ENCODE peak calls at places on chromosomes 2 and 18, in six cellular contexts. One of them, this sample, is unnamed.

GRCh38 chr2:110818767-110819481 is 86.6 kb downstream of the ACOXL start:
- DNase-seq in T-helper 2 cell: no peak
- DNase-seq in tibial artery: no peak
- DNase-seq in NCI-H187: no peak
- DNase-seq in NCI-H1105 treated with DMSO at 0.1 percent for 48 hours: no peak
- DNase-seq in AG09309: no peak
- DNase-seq in this sample: no peak

GRCh38 chr2:136386046-136386445 is 268.1 kb upstream of the CXCR4 start:
- DNase-seq in NCI-H1105 treated with DMSO at 0.1 percent for 48 hours: no peak
- DNase-seq in NCI-H187: no peak
- DNase-seq in T-helper 2 cell: no peak
- DNase-seq in tibial artery: no peak
- DNase-seq in AG09309: no peak
- DNase-seq in this sample: no peak

GRCh38 chr2:197498937-197499593 is 575 bp downstream of the HSPD1 start:
- DNase-seq in NCI-H187: no peak
- DNase-seq in AG09309: no peak
- DNase-seq in tibial artery: peak; percentile 77
- DNase-seq in T-helper 2 cell: peak; percentile 69
- DNase-seq in NCI-H1105 treated with DMSO at 0.1 percent for 48 hours: peak; percentile 35
- DNase-seq in this sample: peak; percentile 47

GRCh38 chr2:240465765-240466578 is 30.5 kb downstream of the GPC1 start:
- DNase-seq in NCI-H187: no peak
- DNase-seq in NCI-H1105 treated with DMSO at 0.1 percent for 48 hours: no peak
- DNase-seq in tibial artery: peak; percentile 62
- DNase-seq in AG09309: no peak
- DNase-seq in T-helper 2 cell: no peak
- DNase-seq in this sample: no peak

GRCh38 chr18:57427429-57428181 is 7.6 kb upstream of the ONECUT2 start:
- DNase-seq in NCI-H1105 treated with DMSO at 0.1 percent for 48 hours: no peak
- DNase-seq in tibial artery: no peak
- DNase-seq in NCI-H187: no peak
- DNase-seq in T-helper 2 cell: no peak
- DNase-seq in AG09309: no peak
- DNase-seq in this sample: no peak

GRCh38 chr18:74715306-74715705 is 117.6 kb downstream of the ZNF407 start:
- DNase-seq in tibial artery: no peak
- DNase-seq in T-helper 2 cell: no peak
- DNase-seq in NCI-H1105 treated with DMSO at 0.1 percent for 48 hours: no peak
- DNase-seq in AG09309: no peak
- DNase-seq in NCI-H187: no peak
- DNase-seq in this sample: no peak

GRCh38 chr18:76495435-76496199 is 575 bp upstream of the ZNF516 start:
- DNase-seq in T-helper 2 cell: peak; percentile 61
- DNase-seq in AG09309: no peak
- DNase-seq in NCI-H1105 treated with DMSO at 0.1 percent for 48 hours: no peak
- DNase-seq in tibial artery: no peak
- DNase-seq in NCI-H187: no peak
- DNase-seq in this sample: peak; percentile 52

GRCh38 chr2:24874025-24874424 is 46.0 kb downstream of the ADCY3 start:
- DNase-seq in NCI-H187: no peak
- DNase-seq in tibial artery: no peak
- DNase-seq in NCI-H1105 treated with DMSO at 0.1 percent for 48 hours: no peak
- DNase-seq in T-helper 2 cell: no peak
- DNase-seq in AG09309: no peak
- DNase-seq in this sample: no peak

GRCh38 chr2:29921560-29921915 is at the start of gene ALK:
- DNase-seq in NCI-H187: peak; percentile 96
- DNase-seq in AG09309: peak; percentile 34
- DNase-seq in T-helper 2 cell: peak; percentile 73
- DNase-seq in NCI-H1105 treated with DMSO at 0.1 percent for 48 hours: peak; percentile 91
- DNase-seq in tibial artery: peak; percentile 78
- DNase-seq in this sample: peak; percentile 81

GRCh38 chr18:69257861-69258458 is 142.7 kb upstream of the DOK6 start:
- DNase-seq in AG09309: peak; percentile 81
- DNase-seq in NCI-H1105 treated with DMSO at 0.1 percent for 48 hours: no peak
- DNase-seq in tibial artery: no peak
- DNase-seq in T-helper 2 cell: no peak
- DNase-seq in NCI-H187: no peak
- DNase-seq in this sample: peak; percentile 73

GRCh38 chr18:5975111-5975622 is 79.8 kb upstream of the TMEM200C start:
- DNase-seq in tibial artery: no peak
- DNase-seq in NCI-H187: no peak
- DNase-seq in NCI-H1105 treated with DMSO at 0.1 percent for 48 hours: no peak
- DNase-seq in AG09309: peak; percentile 37
- DNase-seq in T-helper 2 cell: peak; percentile 59
- DNase-seq in this sample: peak; percentile 87

GRCh38 chr2:180033993-180034894 is 27.1 kb upstream of the CWC22 start:
- DNase-seq in tibial artery: no peak
- DNase-seq in AG09309: no peak
- DNase-seq in NCI-H1105 treated with DMSO at 0.1 percent for 48 hours: peak; percentile 37
- DNase-seq in NCI-H187: peak; percentile 19
- DNase-seq in T-helper 2 cell: no peak
- DNase-seq in this sample: peak; percentile 93

GRCh38 chr2:26542676-26543505 is 65.0 kb upstream of the OTOF start:
- DNase-seq in T-helper 2 cell: no peak
- DNase-seq in AG09309: no peak
- DNase-seq in tibial artery: peak; percentile 35
- DNase-seq in NCI-H187: no peak
- DNase-seq in NCI-H1105 treated with DMSO at 0.1 percent for 48 hours: no peak
- DNase-seq in this sample: no peak

GRCh38 chr2:21270658-21271057 is 146.9 kb downstream of the TDRD15 start:
- DNase-seq in NCI-H187: no peak
- DNase-seq in tibial artery: no peak
- DNase-seq in AG09309: no peak
- DNase-seq in T-helper 2 cell: no peak
- DNase-seq in NCI-H1105 treated with DMSO at 0.1 percent for 48 hours: no peak
- DNase-seq in this sample: no peak

GRCh38 chr2:3784731-3785130 is 81.4 kb downstream of the DCDC2C start:
- DNase-seq in NCI-H187: no peak
- DNase-seq in T-helper 2 cell: no peak
- DNase-seq in tibial artery: no peak
- DNase-seq in NCI-H1105 treated with DMSO at 0.1 percent for 48 hours: no peak
- DNase-seq in AG09309: no peak
- DNase-seq in this sample: peak; percentile 30

GRCh38 chr2:127508621-127509034 is 17.7 kb downstream of the IWS1 start:
- DNase-seq in T-helper 2 cell: no peak
- DNase-seq in NCI-H1105 treated with DMSO at 0.1 percent for 48 hours: peak; percentile 30
- DNase-seq in NCI-H187: no peak
- DNase-seq in tibial artery: peak; percentile 90
- DNase-seq in AG09309: peak; percentile 99
- DNase-seq in this sample: peak; percentile 98

GRCh38 chr2:231604101-231604684 is 11.5 kb downstream of the TEX44 start:
- DNase-seq in NCI-H187: no peak
- DNase-seq in NCI-H1105 treated with DMSO at 0.1 percent for 48 hours: peak; percentile 60
- DNase-seq in T-helper 2 cell: no peak
- DNase-seq in tibial artery: peak; percentile 78
- DNase-seq in AG09309: no peak
- DNase-seq in this sample: no peak

GRCh38 chr18:48797841-48798255 is 152.9 kb downstream of the SMAD7 start:
- DNase-seq in tibial artery: peak; percentile 64
- DNase-seq in T-helper 2 cell: no peak
- DNase-seq in NCI-H1105 treated with DMSO at 0.1 percent for 48 hours: no peak
- DNase-seq in NCI-H187: no peak
- DNase-seq in AG09309: no peak
- DNase-seq in this sample: no peak

GRCh38 chr2:120525056-120526046 is 179.4 kb downstream of the INHBB start:
- DNase-seq in NCI-H187: no peak
- DNase-seq in T-helper 2 cell: no peak
- DNase-seq in NCI-H1105 treated with DMSO at 0.1 percent for 48 hours: no peak
- DNase-seq in tibial artery: no peak
- DNase-seq in AG09309: no peak
- DNase-seq in this sample: no peak

GRCh38 chr2:8151888-8152287 is 530.0 kb upstream of the ID2 start:
- DNase-seq in NCI-H187: no peak
- DNase-seq in NCI-H1105 treated with DMSO at 0.1 percent for 48 hours: no peak
- DNase-seq in tibial artery: no peak
- DNase-seq in AG09309: no peak
- DNase-seq in T-helper 2 cell: no peak
- DNase-seq in this sample: no peak

GRCh38 chr2:85766214-85766613 is 12.4 kb downstream of the ATOH8 start:
- DNase-seq in NCI-H1105 treated with DMSO at 0.1 percent for 48 hours: no peak
- DNase-seq in tibial artery: no peak
- DNase-seq in NCI-H187: no peak
- DNase-seq in T-helper 2 cell: no peak
- DNase-seq in AG09309: no peak
- DNase-seq in this sample: no peak

GRCh38 chr2:213306320-213306942 is 22.2 kb downstream of the SPAG16 start:
- DNase-seq in tibial artery: peak; percentile 64
- DNase-seq in AG09309: no peak
- DNase-seq in T-helper 2 cell: no peak
- DNase-seq in NCI-H187: no peak
- DNase-seq in NCI-H1105 treated with DMSO at 0.1 percent for 48 hours: no peak
- DNase-seq in this sample: peak; percentile 51

GRCh38 chr2:240988571-240989271 is 9.7 kb upstream of the SNED1 start:
- DNase-seq in tibial artery: peak; percentile 61
- DNase-seq in NCI-H1105 treated with DMSO at 0.1 percent for 48 hours: no peak
- DNase-seq in T-helper 2 cell: no peak
- DNase-seq in AG09309: no peak
- DNase-seq in NCI-H187: no peak
- DNase-seq in this sample: no peak

GRCh38 chr2:176131617-176132396 is 2.3 kb downstream of the HOXD8 start:
- DNase-seq in NCI-H1105 treated with DMSO at 0.1 percent for 48 hours: no peak
- DNase-seq in NCI-H187: no peak
- DNase-seq in tibial artery: no peak
- DNase-seq in AG09309: no peak
- DNase-seq in T-helper 2 cell: no peak
- DNase-seq in this sample: peak; percentile 11

GRCh38 chr2:8566155-8566670 is 115.6 kb upstream of the ID2 start:
- DNase-seq in T-helper 2 cell: no peak
- DNase-seq in tibial artery: peak; percentile 35
- DNase-seq in AG09309: no peak
- DNase-seq in NCI-H1105 treated with DMSO at 0.1 percent for 48 hours: no peak
- DNase-seq in NCI-H187: no peak
- DNase-seq in this sample: no peak

GRCh38 chr2:74747411-74748080 is 86.4 kb upstream of the HK2 start:
- DNase-seq in T-helper 2 cell: no peak
- DNase-seq in NCI-H1105 treated with DMSO at 0.1 percent for 48 hours: no peak
- DNase-seq in tibial artery: no peak
- DNase-seq in NCI-H187: no peak
- DNase-seq in AG09309: peak; percentile 74
- DNase-seq in this sample: no peak

GRCh38 chr2:112957511-112957910 is 20.3 kb upstream of the IL36G start:
- DNase-seq in NCI-H1105 treated with DMSO at 0.1 percent for 48 hours: no peak
- DNase-seq in tibial artery: no peak
- DNase-seq in AG09309: no peak
- DNase-seq in T-helper 2 cell: no peak
- DNase-seq in NCI-H187: no peak
- DNase-seq in this sample: no peak

GRCh38 chr2:232890536-232890895 is 20.5 kb downstream of the SNORC start:
- DNase-seq in T-helper 2 cell: no peak
- DNase-seq in tibial artery: peak; percentile 48
- DNase-seq in AG09309: no peak
- DNase-seq in NCI-H187: no peak
- DNase-seq in NCI-H1105 treated with DMSO at 0.1 percent for 48 hours: no peak
- DNase-seq in this sample: no peak

GRCh38 chr2:8761529-8762164 is 75.8 kb downstream of the KIDINS220 start:
- DNase-seq in NCI-H187: no peak
- DNase-seq in tibial artery: no peak
- DNase-seq in T-helper 2 cell: peak; percentile 37
- DNase-seq in NCI-H1105 treated with DMSO at 0.1 percent for 48 hours: peak; percentile 69
- DNase-seq in AG09309: peak; percentile 7
- DNase-seq in this sample: peak; percentile 57

GRCh38 chr18:9096698-9097097 is 5.8 kb upstream of the NDUFV2 start:
- DNase-seq in NCI-H1105 treated with DMSO at 0.1 percent for 48 hours: no peak
- DNase-seq in tibial artery: no peak
- DNase-seq in T-helper 2 cell: no peak
- DNase-seq in AG09309: no peak
- DNase-seq in NCI-H187: no peak
- DNase-seq in this sample: no peak

GRCh38 chr2:10720983-10721343 is 467 bp upstream of the ATP6V1C2 start:
- DNase-seq in AG09309: no peak
- DNase-seq in NCI-H187: no peak
- DNase-seq in T-helper 2 cell: no peak
- DNase-seq in tibial artery: no peak
- DNase-seq in NCI-H1105 treated with DMSO at 0.1 percent for 48 hours: peak; percentile 44
- DNase-seq in this sample: no peak

GRCh38 chr2:119231975-119232665 is 8.5 kb downstream of the STEAP3 start:
- DNase-seq in T-helper 2 cell: no peak
- DNase-seq in NCI-H187: no peak
- DNase-seq in tibial artery: no peak
- DNase-seq in AG09309: no peak
- DNase-seq in NCI-H1105 treated with DMSO at 0.1 percent for 48 hours: no peak
- DNase-seq in this sample: peak; percentile 57

GRCh38 chr2:112811841-112812306 is 24.7 kb downstream of the IL1B start:
- DNase-seq in tibial artery: no peak
- DNase-seq in NCI-H1105 treated with DMSO at 0.1 percent for 48 hours: no peak
- DNase-seq in AG09309: peak; percentile 42
- DNase-seq in NCI-H187: no peak
- DNase-seq in T-helper 2 cell: no peak
- DNase-seq in this sample: peak; percentile 74

GRCh38 chr2:234451852-234452625 is 44.8 kb downstream of the ARL4C start:
- DNase-seq in AG09309: peak; percentile 93
- DNase-seq in NCI-H187: no peak
- DNase-seq in tibial artery: no peak
- DNase-seq in NCI-H1105 treated with DMSO at 0.1 percent for 48 hours: no peak
- DNase-seq in T-helper 2 cell: peak; percentile 79
- DNase-seq in this sample: peak; percentile 93

GRCh38 chr2:112916145-112916571 is 5.2 kb downstream of the IL37 start:
- DNase-seq in NCI-H1105 treated with DMSO at 0.1 percent for 48 hours: no peak
- DNase-seq in NCI-H187: no peak
- DNase-seq in AG09309: no peak
- DNase-seq in T-helper 2 cell: peak; percentile 69
- DNase-seq in tibial artery: no peak
- DNase-seq in this sample: no peak

GRCh38 chr18:55585586-55586521 is 2.1 kb downstream of the TCF4 start:
- DNase-seq in T-helper 2 cell: no peak
- DNase-seq in NCI-H187: no peak
- DNase-seq in NCI-H1105 treated with DMSO at 0.1 percent for 48 hours: peak; percentile 58
- DNase-seq in AG09309: no peak
- DNase-seq in tibial artery: no peak
- DNase-seq in this sample: peak; percentile 59